ENCODE peak calls at places on chromosome 5, in nine cellular contexts. R, E, I, O, Z, F, A, Q and L are unnamed samples.

GRCh38 chr5:152329896-152330295 is 75.2 kb downstream of the NMUR2 start:
- DNase-seq in F (no peak), E (no peak), R (no peak), Q (no peak), A (no peak), Z (no peak), O (no peak), I (no peak), L (no peak)

GRCh38 chr5:124634820-124635323 is 111.6 kb downstream of the ZNF608 start:
- DNase-seq in O (peak), Z (no peak), A (no peak), R (peak), E (no peak), Q (no peak), F (no peak), I (no peak), L (no peak)

GRCh38 chr5:151151793-151152192 is 5.8 kb downstream of the ANXA6 start:
- DNase-seq in F (peak), I (peak), R (no peak), E (no peak), Z (no peak), Q (no peak), O (peak), A (no peak), L (no peak)

GRCh38 chr5:51518607-51519006 is 135.4 kb downstream of the ISL1 start:
- DNase-seq in F (no peak), R (no peak), Q (no peak), I (no peak), O (no peak), A (no peak), Z (no peak), E (no peak), L (no peak)

GRCh38 chr5:119996128-119996527 is 366.8 kb downstream of the FAM170A start:
- DNase-seq in A (no peak), Z (no peak), I (no peak), F (no peak), Q (peak), E (no peak), R (no peak), O (peak), L (no peak)

GRCh38 chr5:118723021-118723338 is 265.4 kb downstream of the DTWD2 start:
- DNase-seq in E (no peak), Q (no peak), O (no peak), A (no peak), Z (no peak), R (no peak), I (no peak), F (peak), L (no peak)

GRCh38 chr5:64506567-64507321 is 929 bp downstream of the RGS7BP start:
- DNase-seq in F (no peak), A (no peak), E (no peak), I (no peak), Q (no peak), O (peak), R (no peak), Z (no peak), L (no peak)

GRCh38 chr5:168987540-168988300 is 313.2 kb downstream of the SLIT3 start:
- DNase-seq in F (peak), E (no peak), A (no peak), O (peak), Q (peak), I (peak), R (peak), Z (peak), L (peak)

GRCh38 chr5:139492700-139493192 is 10.2 kb upstream of the STING1 start:
- DNase-seq in R (peak), I (no peak), Q (no peak), O (peak), E (no peak), F (no peak), Z (no peak), A (no peak), L (no peak)